ENCODE peak calls at places on chromosomes 13 and 19, in eight cellular contexts. L is Peyer's patch, V is breast epithelium, B is stomach, T is Caco-2, Z is astrocyte, Y is psoas muscle, A is heart right ventricle. O is an unnamed sample.

GRCh38 chr13:30308548-30308947 is 1.2 kb upstream of the KATNAL1 start:
- DNase-seq in V (no peak), B (no peak), T (no peak), A (no peak), Y (no peak), Z (peak; percentile 47), L (no peak), O (no peak)

GRCh38 chr19:20503536-20503935 is 62.0 kb downstream of the ZNF737 start:
- DNase-seq in L (no peak), A (peak; percentile 4), Z (peak; percentile 36), B (peak; percentile 26), T (no peak), Y (no peak), V (no peak), O (no peak)

GRCh38 chr13:93320942-93321341 is 94.3 kb downstream of the GPC6 start:
- DNase-seq in L (no peak), A (no peak), B (no peak), V (no peak), Z (peak; percentile 54), Y (no peak), T (no peak), O (no peak)

GRCh38 chr19:24062222-24062621 is 24.8 kb upstream of the ZNF254 start:
- DNase-seq in A (no peak), V (no peak), B (no peak), Y (no peak), L (no peak), T (no peak), Z (peak; percentile 23), O (no peak)

GRCh38 chr19:47587295-47587694 is 14.3 kb upstream of the ZNF541 start:
- DNase-seq in Y (no peak), V (no peak), B (no peak), Z (peak; percentile 68), A (no peak), L (no peak), T (no peak), O (no peak)

GRCh38 chr19:11088508-11089253 is 582 bp upstream of the LDLR start:
- DNase-seq in B (no peak), A (no peak), Y (no peak), T (no peak), Z (no peak), V (no peak), L (no peak), O (no peak)

GRCh38 chr19:45780448-45781281 is 1.6 kb downstream of the DMPK start:
- DNase-seq in T (no peak), B (no peak), A (no peak), Z (no peak), V (no peak), L (no peak), Y (no peak), O (no peak)

GRCh38 chr13:96011291-96011875 is 41.8 kb downstream of the UGGT2 start:
- DNase-seq in Z (peak; percentile 20), B (no peak), L (no peak), A (no peak), T (no peak), Y (no peak), V (no peak), O (no peak)

GRCh38 chr13:21106089-21106488 is 44.7 kb upstream of the LATS2 start:
- DNase-seq in B (no peak), Z (peak; percentile 73), T (no peak), L (no peak), V (no peak), Y (no peak), A (no peak), O (no peak)

GRCh38 chr13:20672772-20673171 is 30.7 kb upstream of the IL17D start:
- DNase-seq in B (no peak), Y (no peak), T (no peak), V (no peak), L (no peak), A (no peak), Z (peak; percentile 10), O (no peak)

GRCh38 chr13:113805431-113806103 is 46.5 kb downstream of the TMEM255B start:
- DNase-seq in B (no peak), Z (no peak), A (no peak), L (no peak), V (no peak), Y (no peak), T (no peak), O (no peak)

GRCh38 chr13:41935501-41935900 is 25.4 kb downstream of the VWA8 start:
- DNase-seq in Y (no peak), L (no peak), V (no peak), B (no peak), A (no peak), Z (no peak), T (no peak), O (no peak)

GRCh38 chr13:37910790-37911189 is 41.2 kb upstream of the TRPC4 start:
- DNase-seq in V (no peak), Z (no peak), A (no peak), B (no peak), L (no peak), T (no peak), Y (no peak), O (no peak)

GRCh38 chr19:45402469-45403070 is 2.3 kb downstream of the PPP1R13L start:
- DNase-seq in B (peak; percentile 31), Z (no peak), T (no peak), A (no peak), L (peak; percentile 77), V (peak; percentile 72), Y (no peak), O (no peak)

DNA sequence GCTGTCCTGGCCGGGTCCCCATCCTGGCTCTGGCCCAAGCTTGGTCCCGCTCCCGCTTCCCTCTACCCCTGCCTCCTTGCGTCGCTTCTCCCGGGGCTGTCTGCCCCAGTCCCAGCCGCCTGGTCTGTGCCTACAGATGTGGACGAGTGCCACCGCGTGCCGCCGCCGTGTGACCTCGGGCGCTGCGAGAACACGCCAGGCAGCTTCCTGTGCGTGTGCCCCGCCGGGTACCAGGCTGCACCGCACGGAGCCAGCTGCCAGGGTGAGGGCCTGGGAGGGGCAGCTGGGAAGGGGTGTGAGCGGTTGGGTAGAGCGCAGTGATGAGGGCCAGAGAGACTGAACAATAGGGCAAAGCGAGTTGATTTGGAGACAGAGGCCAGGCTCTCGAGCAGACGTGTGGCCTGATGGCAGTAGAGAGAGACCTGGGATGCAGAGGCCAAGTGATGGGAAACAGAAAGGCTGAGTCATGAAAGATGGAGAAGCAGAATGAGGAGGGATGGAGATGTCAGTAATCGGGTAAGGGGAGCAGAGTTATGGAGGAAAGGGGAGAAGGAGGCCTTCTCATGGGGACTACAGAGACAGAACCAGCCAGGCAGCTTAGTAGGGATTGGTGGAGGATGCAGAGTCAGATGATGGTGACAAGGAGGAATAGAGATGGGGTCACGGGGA is 9.4 kb downstream of the LTBP4 start:
- DNase-seq in A (peak; percentile 68), Z (no peak), V (peak; percentile 70), T (peak; percentile 42), L (peak; percentile 80), Y (peak; percentile 72), B (peak; percentile 77), O (no peak)
- H3K4me1 ChIP-seq in A (peaks cover 64% of the 10 kb centered on the region), Z (peaks cover 41% of the 10 kb centered on the region), V (no peaks in the 10 kb centered on the region), T (peaks cover 32% of the 10 kb centered on the region), L (no peaks in the 10 kb centered on the region), Y (peaks cover 15% of the 10 kb centered on the region), B (peaks cover 86% of the 10 kb centered on the region), O (peaks cover 4% of the 10 kb centered on the region)

GRCh38 chr19:32041681-32042292 is 303.6 kb upstream of the ZNF507 start:
- DNase-seq in A (peak; percentile 27), L (no peak), V (no peak), B (no peak), T (no peak), Z (no peak), Y (peak; percentile 22), O (no peak)
- TF ChIP-seq CTCF in A (peak; percentile 40), L (peak; percentile 6), V (peak; percentile 65), B (peak; percentile 56), T (peak; percentile 52), Z (peak; percentile 76), Y (peak; percentile 42), O (peak; percentile 15)

DNA sequence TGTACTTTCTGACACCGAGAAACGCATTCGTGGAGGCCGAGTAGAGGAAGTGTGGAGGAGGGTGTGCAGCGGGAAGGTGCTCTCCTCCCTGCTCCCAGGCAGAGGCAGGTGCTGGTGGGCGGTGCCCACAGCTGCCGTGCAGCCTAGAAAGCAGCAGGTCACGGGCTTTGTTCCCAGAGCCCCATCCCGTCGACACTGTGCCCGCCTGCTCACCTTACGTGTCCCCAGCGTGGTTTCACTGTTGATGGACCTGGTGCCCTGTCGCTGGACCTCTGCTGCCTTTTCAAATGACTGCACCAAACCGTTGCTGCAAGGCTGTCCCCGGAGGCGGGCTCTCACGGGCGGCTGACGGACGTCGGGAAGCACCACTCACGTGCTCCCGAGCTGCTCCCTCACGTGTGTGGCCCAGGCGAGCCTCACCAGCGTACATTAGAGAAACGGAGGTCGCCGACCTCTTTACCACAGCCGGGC is 20.8 kb downstream of the PLEKHJ1 start:
- DNase-seq in A (no peak), Y (no peak), B (no peak), L (no peak), T (no peak), Z (no peak), V (no peak), O (no peak)
- H3K4me3 ChIP-seq in A (no peak overlapping the region), Y (no peak overlapping the region), B (no peak overlapping the region), L (peak overlapping the region; percentile 9), T (no peak overlapping the region), Z (no peak overlapping the region), V (no peak overlapping the region), O (no peak overlapping the region)

GRCh38 chr19:3098141-3098514 is 4.0 kb downstream of the GNA11 start:
- DNase-seq in Z (no peak), T (no peak), L (no peak), B (no peak), V (no peak), Y (peak; percentile 52), A (peak; percentile 51), O (no peak)
- H3K4me1 ChIP-seq in Z (peaks cover 25% of the 10 kb centered on the region), T (peaks cover 31% of the 10 kb centered on the region), L (no peaks in the 10 kb centered on the region), B (peaks cover 87% of the 10 kb centered on the region), V (peaks cover 37% of the 10 kb centered on the region), Y (peaks cover 61% of the 10 kb centered on the region), A (peaks cover 83% of the 10 kb centered on the region), O (peaks cover 69% of the 10 kb centered on the region)

O was measured in thoracic aorta.